ENCODE peak calls at places on chromosome 9, in eight cellular contexts. R is epithelial cell of proximal tubule; O is C1 segment of cervical spinal cord; V is mesenchymal stem cell; T is stimulated activated CD4-positive, alpha-beta T cell treated with anti-CD3 and anti-CD28 coated beads, Interleukin-4, amount 100 ng/mL, for 48 hours; F is A549; G is heart left ventricle; Q is PC-3. M is an unnamed sample.

GRCh38 chr9:135850737-135851136 is 56.6 kb downstream of the CAMSAP1 start:
- DNase-seq in R (no peak), O (no peak), V (no peak), T (peak; percentile 10), F (no peak), G (no peak), Q (peak; percentile 24), M (no peak)

GRCh38 chr9:105967798-105968197 is 273.5 kb downstream of the TMEM38B start:
- DNase-seq in R (no peak), O (no peak), V (no peak), T (no peak), F (no peak), G (no peak), Q (no peak), M (no peak)

GRCh38 chr9:112699230-112699629 is 18.7 kb downstream of the INIP start:
- DNase-seq in R (no peak), O (no peak), V (no peak), T (no peak), F (no peak), G (no peak), Q (no peak), M (no peak)

GRCh38 chr9:20042312-20042711 is 253.5 kb upstream of the SLC24A2 start:
- DNase-seq in R (no peak), O (no peak), V (no peak), T (no peak), F (no peak), G (no peak), Q (no peak), M (no peak)

GRCh38 chr9:71847892-71848291 is 63.1 kb downstream of the ABHD17B start:
- DNase-seq in R (no peak), O (no peak), V (no peak), T (no peak), F (no peak), G (no peak), Q (no peak), M (no peak)

GRCh38 chr9:68690088-68690487 is 15.0 kb upstream of the PIP5K1B start:
- DNase-seq in R (peak; percentile 38), O (no peak), V (peak; percentile 28), T (no peak), F (no peak), G (peak; percentile 76), Q (no peak), M (peak; percentile 33)

GRCh38 chr9:114476891-114477469 is 28.3 kb downstream of the WHRN start:
- DNase-seq in R (no peak), O (no peak), V (no peak), T (no peak), F (no peak), G (no peak), Q (no peak), M (no peak)

GRCh38 chr9:132006657-132007370 is 72.9 kb downstream of the MED27 start:
- DNase-seq in R (no peak), O (no peak), V (peak; percentile 44), T (peak; percentile 28), F (no peak), G (no peak), Q (no peak), M (no peak)

GRCh38 chr9:109497193-109498165 is 628 bp downstream of the PTPN3 start:
- DNase-seq in R (no peak), O (no peak), V (no peak), T (no peak), F (peak; percentile 49), G (no peak), Q (peak; percentile 55), M (no peak)

GRCh38 chr9:2163231-2163885 is 148.2 kb downstream of the SMARCA2 start:
- DNase-seq in R (peak; percentile 50), O (no peak), V (no peak), T (no peak), F (no peak), G (no peak), Q (no peak), M (no peak)

GRCh38 chr9:27407966-27408365 is 111.0 kb upstream of the EQTN start:
- DNase-seq in R (peak; percentile 50), O (no peak), V (peak; percentile 46), T (no peak), F (peak; percentile 50), G (no peak), Q (peak; percentile 79), M (no peak)

GRCh38 chr9:114503009-114503408 is 2.3 kb downstream of the WHRN start:
- DNase-seq in R (no peak), O (no peak), V (no peak), T (no peak), F (no peak), G (no peak), Q (peak; percentile 11), M (no peak)

GRCh38 chr9:125897481-125897880 is 150.3 kb downstream of the PBX3 start:
- DNase-seq in R (no peak), O (no peak), V (no peak), T (no peak), F (no peak), G (no peak), Q (no peak), M (no peak)

GRCh38 chr9:116499986-116500871 is 186.9 kb upstream of the TRIM32 start:
- DNase-seq in R (peak; percentile 64), O (no peak), V (peak; percentile 49), T (no peak), F (peak; percentile 81), G (peak; percentile 39), Q (peak; percentile 18), M (no peak)

GRCh38 chr9:88092699-88093359 is 45.4 kb downstream of the SPATA31C2 start:
- DNase-seq in R (no peak), O (no peak), V (peak; percentile 88), T (no peak), F (no peak), G (peak; percentile 37), Q (no peak), M (no peak)

GRCh38 chr9:133351526-133351907 is 3.5 kb downstream of the RPL7A start:
- DNase-seq in R (no peak), O (no peak), V (no peak), T (no peak), F (no peak), G (no peak), Q (peak; percentile 27), M (no peak)

GRCh38 chr9:88319936-88320747 is 68.1 kb upstream of the SPIN1 start:
- DNase-seq in R (no peak), O (no peak), V (peak; percentile 44), T (no peak), F (no peak), G (no peak), Q (peak; percentile 11), M (no peak)

GRCh38 chr9:104836235-104836634 is 72.3 kb downstream of the NIPSNAP3B start:
- DNase-seq in R (no peak), O (no peak), V (peak; percentile 61), T (no peak), F (no peak), G (no peak), Q (no peak), M (no peak)

GRCh38 chr9:86600291-86600690 is 246.1 kb upstream of the TUT7 start:
- DNase-seq in R (no peak), O (no peak), V (peak; percentile 9), T (no peak), F (no peak), G (no peak), Q (peak; percentile 2), M (no peak)

GRCh38 chr9:131394464-131395026 is 659 bp downstream of the PRRC2B start:
- DNase-seq in R (no peak), O (no peak), V (peak; percentile 79), T (no peak), F (no peak), G (peak; percentile 60), Q (no peak), M (peak; percentile 54)

GRCh38 chr9:33458444-33458843 is 11.1 kb upstream of the AQP3 start:
- DNase-seq in R (no peak), O (no peak), V (no peak), T (peak; percentile 46), F (peak; percentile 55), G (no peak), Q (peak; percentile 64), M (no peak)

GRCh38 chr9:136079211-136079915 is 15.7 kb downstream of the NACC2 start:
- DNase-seq in R (no peak), O (no peak), V (peak; percentile 28), T (no peak), F (no peak), G (no peak), Q (no peak), M (peak; percentile 23)

GRCh38 chr9:6829027-6829426 is 71.3 kb downstream of the KDM4C start:
- DNase-seq in R (no peak), O (no peak), V (peak; percentile 34), T (no peak), F (peak; percentile 22), G (no peak), Q (peak; percentile 69), M (no peak)